ENCODE peak calls at places on chromosomes 16 and 17, in four cellular contexts. L is endothelial cell of umbilical vein, N is tibial artery, K is trophoblast cell. P is an unnamed sample.

GRCh38 chr16:79402356-79402755 is 198.2 kb downstream of the MAF start:
- DNase-seq in K (no peak), N (no peak), L (no peak), P (peak; percentile 73)

GRCh38 chr16:83068686-83069085 is 441.9 kb downstream of the CDH13 start:
- DNase-seq in N (no peak), L (peak; percentile 91), K (no peak), P (no peak)

GRCh38 chr17:151886-152859 is 14.8 kb downstream of the SCGB1C2 start:
- DNase-seq in L (peak; percentile 15), K (no peak), N (peak; percentile 59), P (peak; percentile 42)

GRCh38 chr17:27559996-27560481 is 70.9 kb upstream of the LGALS9 start:
- DNase-seq in N (peak; percentile 80), K (no peak), L (peak; percentile 96), P (no peak)

GRCh38 chr16:67395458-67396158 is 2.3 kb upstream of the TPPP3 start:
- DNase-seq in L (no peak), N (no peak), K (no peak), P (no peak)

GRCh38 chr16:54957403-54957802 is 26.7 kb downstream of the IRX5 start:
- DNase-seq in N (no peak), K (peak; percentile 51), L (no peak), P (no peak)

GRCh38 chr17:39774043-39774442 is 36.3 kb downstream of the GRB7 start:
- DNase-seq in N (no peak), L (no peak), K (no peak), P (no peak)

GRCh38 chr17:10119203-10120112 is 78.9 kb downstream of the GAS7 start:
- DNase-seq in K (peak; percentile 94), L (no peak), N (peak; percentile 70), P (no peak)

GRCh38 chr16:31785126-31785525 is 88.5 kb upstream of the ZNF267 start:
- DNase-seq in L (no peak), N (no peak), K (no peak), P (no peak)

GRCh38 chr17:77462101-77462500 is 321.3 kb downstream of the SEC14L1 start:
- DNase-seq in K (no peak), L (no peak), N (no peak), P (no peak)

GRCh38 chr16:12078405-12079245 is 102.1 kb downstream of the SNX29 start:
- DNase-seq in N (no peak), K (no peak), L (no peak), P (no peak)

GRCh38 chr16:55475919-55476318 is 3.1 kb upstream of the MMP2 start:
- DNase-seq in N (no peak), K (no peak), L (no peak), P (no peak)

GRCh38 chr16:77289331-77289809 is 90.2 kb downstream of the SYCE1L start:
- DNase-seq in N (no peak), K (peak; percentile 96), L (peak; percentile 65), P (no peak)

GRCh38 chr17:1629647-1630310 is 1.1 kb upstream of the SLC43A2 start:
- DNase-seq in N (peak; percentile 83), L (peak; percentile 66), K (peak; percentile 51), P (no peak)

GRCh38 chr16:57178793-57179212 is 7.0 kb downstream of the PSME3IP1 start:
- DNase-seq in K (peak; percentile 67), L (peak; percentile 35), N (no peak), P (no peak)

GRCh38 chr17:82658796-82659452 is 10.7 kb upstream of the WDR45B start:
- DNase-seq in N (peak; percentile 60), L (no peak), K (no peak), P (peak; percentile 55)

GRCh38 chr17:10121971-10122707 is 76.3 kb downstream of the GAS7 start:
- DNase-seq in N (peak; percentile 74), K (no peak), L (no peak), P (no peak)

GRCh38 chr16:86740817-86741799 is 162.8 kb downstream of the FOXL1 start:
- DNase-seq in L (peak; percentile 92), N (peak; percentile 91), K (no peak), P (no peak)

GRCh38 chr17:11948791-11949190 is 48.5 kb downstream of the ZNF18 start:
- DNase-seq in N (no peak), K (no peak), L (no peak), P (no peak)

GRCh38 chr16:56866955-56867830 is 2.2 kb downstream of the SLC12A3 start:
- DNase-seq in K (peak; percentile 81), L (peak; percentile 57), N (no peak), P (no peak)

GRCh38 chr17:32909787-32910369 is 18.1 kb upstream of the TMEM98 start:
- DNase-seq in L (peak; percentile 88), N (peak; percentile 88), K (peak; percentile 87), P (no peak)

DNA sequence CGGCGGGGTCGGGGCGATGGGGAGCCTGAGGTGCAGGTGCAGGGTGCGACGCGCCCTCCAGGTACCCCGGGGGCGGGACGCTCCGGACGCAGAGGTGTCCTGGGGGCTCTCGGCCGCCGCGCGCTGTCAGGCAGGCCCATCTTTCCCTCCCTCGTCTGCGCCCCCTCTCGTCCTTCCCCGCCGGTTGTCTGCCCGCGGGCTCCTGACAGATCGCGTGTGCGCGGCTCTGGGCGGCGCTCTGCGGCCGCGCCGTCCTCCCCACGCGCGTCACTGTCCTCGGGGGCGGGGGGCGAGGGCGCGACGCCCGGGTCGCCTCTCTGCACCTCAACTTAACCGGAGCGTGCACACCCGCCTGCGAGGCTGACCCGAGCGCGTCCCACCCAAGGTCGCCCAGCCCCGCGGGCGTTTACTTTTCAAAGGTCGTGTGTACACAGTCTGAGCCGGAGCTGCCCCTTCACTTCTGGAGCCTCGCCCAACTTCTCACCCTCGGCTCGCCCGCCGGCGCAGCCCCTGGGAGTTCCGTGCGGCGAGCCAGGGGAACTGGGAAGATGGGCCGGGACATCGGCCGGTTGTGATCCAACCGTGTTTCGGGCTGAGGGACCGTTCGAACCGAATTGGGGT is 512 bp downstream of the AKAP1 start:
- DNase-seq in L (peak; percentile 54), K (peak; percentile 51), N (peak; percentile 86), P (no peak)
- H3K4me3 ChIP-seq in L (peak overlapping the region; percentile 45), K (peak overlapping the region; percentile 82), N (peak overlapping the region; percentile 97), P (peak overlapping the region; percentile 78)

GRCh38 chr17:14205992-14206461 is 30.6 kb downstream of the CDRT15 start:
- DNase-seq in N (no peak), K (no peak), L (no peak), P (peak; percentile 86)
- H3K4me3 ChIP-seq in N (no peak overlapping the region), K (no peak overlapping the region), L (no peak overlapping the region), P (no peak overlapping the region)

DNA sequence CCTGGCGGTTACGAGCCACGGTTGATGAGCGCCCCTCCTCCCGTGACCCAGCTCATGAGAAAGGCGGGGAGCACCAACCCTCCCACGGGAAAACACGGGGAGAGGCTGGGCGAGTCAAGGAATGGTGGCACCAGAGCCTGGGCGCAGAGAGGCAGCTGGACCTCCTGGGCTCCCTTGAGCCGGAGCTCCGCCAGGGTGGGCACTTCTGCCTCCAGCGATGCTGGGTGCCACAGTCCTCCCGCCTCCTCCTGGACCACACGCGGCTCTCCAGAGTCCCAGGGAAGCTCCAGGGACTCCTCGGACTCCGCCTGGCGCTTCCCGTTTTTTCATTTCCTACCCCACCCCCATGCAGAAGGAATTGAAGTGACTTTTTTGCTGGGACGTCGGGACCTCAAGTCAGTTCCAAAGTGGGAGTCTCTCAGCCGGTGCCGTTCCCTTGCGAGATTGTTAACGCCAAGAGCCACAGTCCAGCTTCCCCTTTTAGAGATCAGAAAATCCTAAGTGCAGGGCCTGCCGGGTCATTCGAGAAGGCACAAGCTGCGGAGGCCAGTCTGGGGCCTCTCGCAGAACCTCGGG is 6.6 kb upstream of the CBX8 start:
- DNase-seq in N (no peak), K (no peak), L (no peak), P (no peak)
- H3K4me3 ChIP-seq in N (no peak overlapping the region), K (no peak overlapping the region), L (no peak overlapping the region), P (no peak overlapping the region)

GRCh38 chr17:41965694-41966375 is 760 bp upstream of the CNP start:
- DNase-seq in L (no peak), N (peak; percentile 79), K (peak; percentile 94), P (peak; percentile 91)
- H3K4me3 ChIP-seq in L (peak overlapping the region; percentile 50), N (peak overlapping the region; percentile 70), K (peak overlapping the region; percentile 41), P (peak overlapping the region; percentile 94)

GRCh38 chr17:69246726-69247375 is 18.2 kb upstream of the ABCA10 start:
- DNase-seq in N (no peak), K (peak; percentile 75), L (peak; percentile 69), P (no peak)
- H3K4me3 ChIP-seq in N (no peak overlapping the region), K (no peak overlapping the region), L (no peak overlapping the region), P (no peak overlapping the region)

P was measured in RWPE2.